ENCODE peak calls at places on chromosomes 11 and 22, in ten cellular contexts. L is EH; Q is uterus; A is RCC 7860; U is amniotic stem cell; T is stimulated activated CD4-positive, alpha-beta T cell treated with anti-CD3 and anti-CD28 coated beads, Interleukin-2, amount 100 ng/mL, for 48 hours; C is NCI-H526; Y is HFFc6; W is iris pigment epithelial cell; E is stimulated activated CD8-positive, alpha-beta memory T cell treated with anti-CD3 and anti-CD28 coated beads, Interleukin-4, amount 100 ng/mL, for 1 hour. P is an unnamed sample.

GRCh38 chr11:100740440-100740839 is 53.4 kb downstream of the ARHGAP42 start:
- DNase-seq in L (peak), Q (no peak), A (no peak), U (no peak), T (no peak), C (no peak), Y (no peak), W (peak), E (no peak), P (no peak)

GRCh38 chr11:1297576-1298473 is 11.6 kb downstream of the TOLLIP start:
- DNase-seq in L (no peak), Q (peak), A (no peak), U (no peak), T (no peak), C (no peak), Y (no peak), W (no peak), E (no peak), P (no peak)

GRCh38 chr22:38239101-38239761 is 33.6 kb downstream of the TMEM184B start:
- DNase-seq in L (peak), Q (no peak), A (peak), U (peak), T (no peak), C (no peak), Y (peak), W (peak), E (no peak), P (no peak)

GRCh38 chr11:62186195-62186594 is 3.8 kb upstream of the SCGB1D1 start:
- DNase-seq in L (no peak), Q (no peak), A (no peak), U (no peak), T (no peak), C (no peak), Y (no peak), W (no peak), E (no peak), P (no peak)

GRCh38 chr11:3853935-3854659 is 1.4 kb upstream of the STIM1 start:
- DNase-seq in L (no peak), Q (peak), A (no peak), U (no peak), T (peak), C (no peak), Y (no peak), W (no peak), E (no peak), P (peak)

GRCh38 chr22:49930596-49931412 is 12.4 kb downstream of the CRELD2 start:
- DNase-seq in L (peak), Q (peak), A (peak), U (no peak), T (peak), C (peak), Y (peak), W (no peak), E (no peak), P (peak)

GRCh38 chr11:13316528-13316961 is 39.0 kb downstream of the BMAL1 start:
- DNase-seq in L (peak), Q (peak), A (peak), U (peak), T (no peak), C (no peak), Y (peak), W (peak), E (no peak), P (no peak)

GRCh38 chr22:42637555-42637954 is 2.8 kb downstream of the ATP5MGL start:
- DNase-seq in L (no peak), Q (no peak), A (no peak), U (no peak), T (no peak), C (no peak), Y (no peak), W (no peak), E (no peak), P (no peak)

GRCh38 chr11:20078846-20079245 is 81.4 kb downstream of the DBX1 start:
- DNase-seq in L (no peak), Q (no peak), A (no peak), U (no peak), T (no peak), C (no peak), Y (no peak), W (no peak), E (no peak), P (no peak)

GRCh38 chr22:26487996-26488395 is 4.3 kb downstream of the SRRD start:
- DNase-seq in L (no peak), Q (no peak), A (no peak), U (no peak), T (no peak), C (no peak), Y (no peak), W (no peak), E (no peak), P (peak)

GRCh38 chr11:107653077-107653476 is 58.8 kb downstream of the SLN start:
- DNase-seq in L (no peak), Q (no peak), A (no peak), U (no peak), T (no peak), C (no peak), Y (no peak), W (peak), E (no peak), P (no peak)

GRCh38 chr22:19847345-19847632 is 7.4 kb downstream of the GNB1L start:
- DNase-seq in L (no peak), Q (no peak), A (no peak), U (no peak), T (no peak), C (no peak), Y (no peak), W (no peak), E (no peak), P (no peak)

GRCh38 chr11:118899706-118900360 is 16.1 kb downstream of the CXCR5 start:
- DNase-seq in L (no peak), Q (no peak), A (no peak), U (no peak), T (no peak), C (no peak), Y (no peak), W (no peak), E (no peak), P (no peak)

GRCh38 chr22:46102159-46102558 is 48.2 kb upstream of the PPARA start:
- DNase-seq in L (no peak), Q (no peak), A (no peak), U (no peak), T (no peak), C (no peak), Y (no peak), W (no peak), E (no peak), P (no peak)

GRCh38 chr11:94717667-94718066 is 50.5 kb upstream of the AMOTL1 start:
- DNase-seq in L (no peak), Q (no peak), A (no peak), U (no peak), T (no peak), C (no peak), Y (no peak), W (no peak), E (no peak), P (no peak)

GRCh38 chr11:61154528-61154927 is 6.7 kb downstream of the VPS37C start:
- DNase-seq in L (no peak), Q (no peak), A (no peak), U (no peak), T (no peak), C (no peak), Y (no peak), W (no peak), E (no peak), P (no peak)

GRCh38 chr11:31414338-31414737 is 44.7 kb downstream of the DNAJC24 start:
- DNase-seq in L (no peak), Q (no peak), A (peak), U (no peak), T (no peak), C (no peak), Y (no peak), W (no peak), E (no peak), P (no peak)

GRCh38 chr22:47257566-47257965 is 495.1 kb downstream of the TBC1D22A start:
- DNase-seq in L (no peak), Q (no peak), A (no peak), U (no peak), T (no peak), C (no peak), Y (no peak), W (no peak), E (no peak), P (no peak)

GRCh38 chr22:38033522-38034277 is 23.5 kb upstream of the PICK1 start:
- DNase-seq in L (no peak), Q (no peak), A (no peak), U (no peak), T (no peak), C (no peak), Y (no peak), W (no peak), E (no peak), P (no peak)

GRCh38 chr11:100584201-100584600 is 102.9 kb upstream of the ARHGAP42 start:
- DNase-seq in L (no peak), Q (no peak), A (no peak), U (no peak), T (no peak), C (no peak), Y (no peak), W (peak), E (no peak), P (no peak)

GRCh38 chr11:79264284-79264683 is 176.5 kb downstream of the TENM4 start:
- DNase-seq in L (no peak), Q (no peak), A (no peak), U (no peak), T (no peak), C (no peak), Y (no peak), W (peak), E (no peak), P (no peak)

GRCh38 chr11:37525336-37525735 is 927.3 kb upstream of the RAG2 start:
- DNase-seq in L (peak), Q (no peak), A (no peak), U (no peak), T (no peak), C (peak), Y (no peak), W (no peak), E (no peak), P (no peak)

GRCh38 chr11:34915136-34916013 is 804 bp downstream of the APIP start:
- DNase-seq in L (peak), Q (no peak), A (no peak), U (no peak), T (peak), C (peak), Y (peak), W (peak), E (no peak), P (peak)

GRCh38 chr11:119615003-119615878 is 113.8 kb downstream of the NECTIN1 start:
- DNase-seq in L (peak), Q (no peak), A (peak), U (peak), T (no peak), C (no peak), Y (peak), W (peak), E (no peak), P (no peak)

GRCh38 chr11:65141896-65142494 is 7.7 kb upstream of the SYVN1 start:
- DNase-seq in L (no peak), Q (no peak), A (no peak), U (no peak), T (no peak), C (no peak), Y (no peak), W (no peak), E (no peak), P (no peak)

GRCh38 chr11:2115308-2115707 is 23.9 kb downstream of the IGF2 start:
- DNase-seq in L (no peak), Q (no peak), A (no peak), U (no peak), T (no peak), C (no peak), Y (no peak), W (no peak), E (no peak), P (no peak)

GRCh38 chr22:38286915-38287669 is 14.3 kb upstream of the TMEM184B start:
- DNase-seq in L (no peak), Q (no peak), A (no peak), U (no peak), T (no peak), C (no peak), Y (no peak), W (no peak), E (no peak), P (no peak)

GRCh38 chr11:102552447-102553200 is 22.1 kb upstream of the MMP7 start:
- DNase-seq in L (peak), Q (no peak), A (peak), U (no peak), T (no peak), C (no peak), Y (no peak), W (peak), E (no peak), P (no peak)

GRCh38 chr11:2521681-2522630 is 77.1 kb downstream of the KCNQ1 start:
- DNase-seq in L (no peak), Q (peak), A (no peak), U (no peak), T (no peak), C (no peak), Y (no peak), W (no peak), E (no peak), P (no peak)

GRCh38 chr11:126352934-126353801 is 2.3 kb upstream of the ST3GAL4 start:
- DNase-seq in L (peak), Q (no peak), A (peak), U (peak), T (no peak), C (peak), Y (peak), W (peak), E (no peak), P (peak)

GRCh38 chr22:49951986-49952896 is 8.3 kb upstream of the PIM3 start:
- DNase-seq in L (peak), Q (no peak), A (peak), U (no peak), T (no peak), C (no peak), Y (peak), W (peak), E (no peak), P (no peak)